ENCODE peak calls at places on chromosomes 16 and 17, in six cellular contexts. One of them, this sample, is unnamed.

GRCh38 chr17:83083368-83084201 is 4.2 kb downstream of the METRNL start:
- DNase-seq in neural progenitor cell: no peak
- DNase-seq in DND-41: no peak
- DNase-seq in K562: no peak
- DNase-seq in GM23248: peak; percentile 98
- DNase-seq in fibroblast of lung: peak; percentile 97
- DNase-seq in this sample: peak; percentile 30

GRCh38 chr17:72267601-72268000 is 146.8 kb downstream of the SOX9 start:
- DNase-seq in fibroblast of lung: no peak
- DNase-seq in neural progenitor cell: no peak
- DNase-seq in K562: no peak
- DNase-seq in DND-41: no peak
- DNase-seq in GM23248: no peak
- DNase-seq in this sample: no peak

GRCh38 chr16:88687254-88687576 is 908 bp upstream of the SNAI3 start:
- DNase-seq in DND-41: no peak
- DNase-seq in GM23248: no peak
- DNase-seq in K562: peak; percentile 57
- DNase-seq in fibroblast of lung: no peak
- DNase-seq in neural progenitor cell: no peak
- DNase-seq in this sample: no peak

GRCh38 chr16:19601083-19601976 is 45.8 kb downstream of the VPS35L start:
- DNase-seq in DND-41: peak; percentile 46
- DNase-seq in fibroblast of lung: peak; percentile 59
- DNase-seq in GM23248: peak; percentile 64
- DNase-seq in neural progenitor cell: peak; percentile 64
- DNase-seq in K562: peak; percentile 59
- DNase-seq in this sample: peak; percentile 44

GRCh38 chr17:31564883-31565297 is 173.4 kb downstream of the RAB11FIP4 start:
- DNase-seq in K562: no peak
- DNase-seq in DND-41: peak; percentile 44
- DNase-seq in neural progenitor cell: peak; percentile 26
- DNase-seq in fibroblast of lung: peak; percentile 75
- DNase-seq in GM23248: peak; percentile 20
- DNase-seq in this sample: no peak

GRCh38 chr17:48322060-48322459 is 108.0 kb downstream of the SKAP1 start:
- DNase-seq in fibroblast of lung: peak; percentile 53
- DNase-seq in K562: no peak
- DNase-seq in GM23248: peak; percentile 45
- DNase-seq in neural progenitor cell: no peak
- DNase-seq in DND-41: no peak
- DNase-seq in this sample: no peak

GRCh38 chr17:75505152-75505409 is 10.3 kb downstream of the CASKIN2 start:
- DNase-seq in fibroblast of lung: no peak
- DNase-seq in GM23248: no peak
- DNase-seq in neural progenitor cell: no peak
- DNase-seq in K562: no peak
- DNase-seq in DND-41: no peak
- DNase-seq in this sample: no peak

GRCh38 chr17:82400830-82401229 is 17.3 kb upstream of the HEXD start:
- DNase-seq in GM23248: no peak
- DNase-seq in K562: no peak
- DNase-seq in fibroblast of lung: no peak
- DNase-seq in neural progenitor cell: no peak
- DNase-seq in DND-41: peak; percentile 44
- DNase-seq in this sample: no peak

GRCh38 chr17:49903523-49903922 is 55.7 kb upstream of the TAC4 start:
- DNase-seq in K562: no peak
- DNase-seq in fibroblast of lung: no peak
- DNase-seq in GM23248: no peak
- DNase-seq in DND-41: no peak
- DNase-seq in neural progenitor cell: no peak
- DNase-seq in this sample: no peak

GRCh38 chr16:86343111-86343642 is 167.2 kb upstream of the FOXF1 start:
- DNase-seq in GM23248: peak; percentile 85
- DNase-seq in DND-41: no peak
- DNase-seq in neural progenitor cell: no peak
- DNase-seq in K562: no peak
- DNase-seq in fibroblast of lung: peak; percentile 94
- DNase-seq in this sample: no peak

GRCh38 chr16:66399930-66400329 is 27.2 kb upstream of the BEAN1 start:
- DNase-seq in neural progenitor cell: peak; percentile 34
- DNase-seq in K562: no peak
- DNase-seq in GM23248: peak; percentile 7
- DNase-seq in fibroblast of lung: no peak
- DNase-seq in DND-41: no peak
- DNase-seq in this sample: no peak

GRCh38 chr16:19113577-19114358 is at the start of gene ITPRIPL2:
- DNase-seq in K562: peak; percentile 66
- DNase-seq in DND-41: no peak
- DNase-seq in fibroblast of lung: peak; percentile 95
- DNase-seq in neural progenitor cell: peak; percentile 76
- DNase-seq in GM23248: peak; percentile 96
- DNase-seq in this sample: no peak

GRCh38 chr17:62336527-62336926 is 43.8 kb upstream of the EFCAB3 start:
- DNase-seq in neural progenitor cell: no peak
- DNase-seq in DND-41: no peak
- DNase-seq in fibroblast of lung: no peak
- DNase-seq in K562: no peak
- DNase-seq in GM23248: no peak
- DNase-seq in this sample: no peak

GRCh38 chr16:50808929-50809538 is 67.1 kb downstream of the CYLD start:
- DNase-seq in GM23248: no peak
- DNase-seq in K562: no peak
- DNase-seq in DND-41: no peak
- DNase-seq in neural progenitor cell: no peak
- DNase-seq in fibroblast of lung: no peak
- DNase-seq in this sample: no peak

GRCh38 chr17:10127819-10128375 is 70.5 kb downstream of the GAS7 start:
- DNase-seq in GM23248: peak; percentile 98
- DNase-seq in fibroblast of lung: peak; percentile 94
- DNase-seq in K562: no peak
- DNase-seq in neural progenitor cell: peak; percentile 73
- DNase-seq in DND-41: no peak
- DNase-seq in this sample: peak; percentile 46

GRCh38 chr16:85471469-85472431 is 141.4 kb upstream of the GSE1 start:
- DNase-seq in neural progenitor cell: no peak
- DNase-seq in fibroblast of lung: no peak
- DNase-seq in DND-41: no peak
- DNase-seq in GM23248: no peak
- DNase-seq in K562: peak; percentile 49
- DNase-seq in this sample: no peak

GRCh38 chr17:35981908-35982330 is 622 bp upstream of the CCL16 start:
- DNase-seq in neural progenitor cell: peak; percentile 27
- DNase-seq in K562: peak; percentile 14
- DNase-seq in DND-41: no peak
- DNase-seq in GM23248: no peak
- DNase-seq in fibroblast of lung: no peak
- DNase-seq in this sample: no peak

GRCh38 chr17:81550285-81550684 is 1.9 kb downstream of the FAAP100 start:
- DNase-seq in DND-41: no peak
- DNase-seq in neural progenitor cell: no peak
- DNase-seq in GM23248: no peak
- DNase-seq in fibroblast of lung: no peak
- DNase-seq in K562: no peak
- DNase-seq in this sample: no peak

GRCh38 chr17:4733073-4733531 is 1.9 kb downstream of the MED11 start:
- DNase-seq in K562: no peak
- DNase-seq in DND-41: no peak
- DNase-seq in GM23248: no peak
- DNase-seq in neural progenitor cell: no peak
- DNase-seq in fibroblast of lung: no peak
- DNase-seq in this sample: no peak

GRCh38 chr16:59192551-59193199 is 458.6 kb upstream of the GOT2 start:
- DNase-seq in fibroblast of lung: peak; percentile 34
- DNase-seq in DND-41: peak; percentile 36
- DNase-seq in neural progenitor cell: peak; percentile 63
- DNase-seq in K562: peak; percentile 19
- DNase-seq in GM23248: peak; percentile 1
- DNase-seq in this sample: peak; percentile 36

GRCh38 chr16:88799569-88800276 is 3.9 kb upstream of the CDT1 start:
- DNase-seq in GM23248: no peak
- DNase-seq in DND-41: peak; percentile 94
- DNase-seq in K562: peak; percentile 93
- DNase-seq in fibroblast of lung: peak; percentile 30
- DNase-seq in neural progenitor cell: no peak
- DNase-seq in this sample: no peak

GRCh38 chr17:520447-521167 is 168.0 kb upstream of the RPH3AL start:
- DNase-seq in DND-41: no peak
- DNase-seq in neural progenitor cell: no peak
- DNase-seq in K562: no peak
- DNase-seq in GM23248: no peak
- DNase-seq in fibroblast of lung: no peak
- DNase-seq in this sample: no peak

GRCh38 chr16:84795338-84796053 is 24.3 kb upstream of the CRISPLD2 start:
- DNase-seq in GM23248: peak; percentile 97
- DNase-seq in DND-41: no peak
- DNase-seq in neural progenitor cell: no peak
- DNase-seq in fibroblast of lung: peak; percentile 100
- DNase-seq in K562: no peak
- DNase-seq in this sample: no peak

GRCh38 chr16:58661199-58661830 is 23.3 kb downstream of the SLC38A7 start:
- DNase-seq in fibroblast of lung: peak; percentile 87
- DNase-seq in neural progenitor cell: peak; percentile 79
- DNase-seq in DND-41: no peak
- DNase-seq in GM23248: peak; percentile 95
- DNase-seq in K562: peak; percentile 84
- DNase-seq in this sample: peak; percentile 63

GRCh38 chr16:2038359-2039285 is 9.0 kb downstream of the NTHL1 start:
- DNase-seq in neural progenitor cell: no peak
- DNase-seq in GM23248: no peak
- DNase-seq in K562: no peak
- DNase-seq in DND-41: no peak
- DNase-seq in fibroblast of lung: peak; percentile 47
- DNase-seq in this sample: no peak
- H3K9ac ChIP-seq in neural progenitor cell: no peak overlapping the region
- H3K9ac ChIP-seq in GM23248: peak overlapping the region; percentile 59
- H3K9ac ChIP-seq in K562: no peak overlapping the region
- H3K9ac ChIP-seq in DND-41: no peak overlapping the region
- H3K9ac ChIP-seq in fibroblast of lung: peak overlapping the region; percentile 62
- H3K9ac ChIP-seq in this sample: peak overlapping the region; percentile 69

GRCh38 chr16:55480228-55480655 is 1.2 kb downstream of the MMP2 start:
- DNase-seq in K562: peak; percentile 11
- DNase-seq in GM23248: peak; percentile 98
- DNase-seq in fibroblast of lung: peak; percentile 95
- DNase-seq in neural progenitor cell: peak; percentile 73
- DNase-seq in DND-41: no peak
- DNase-seq in this sample: no peak
- H3K9ac ChIP-seq in K562: no peak overlapping the region
- H3K9ac ChIP-seq in GM23248: peak overlapping the region; percentile 99
- H3K9ac ChIP-seq in fibroblast of lung: peak overlapping the region; percentile 86
- H3K9ac ChIP-seq in neural progenitor cell: no peak overlapping the region
- H3K9ac ChIP-seq in DND-41: no peak overlapping the region
- H3K9ac ChIP-seq in this sample: peak overlapping the region; percentile 66

GRCh38 chr17:77594416-77595209 is 363.9 kb upstream of the TNRC6C start:
- DNase-seq in neural progenitor cell: no peak
- DNase-seq in K562: no peak
- DNase-seq in DND-41: peak; percentile 45
- DNase-seq in GM23248: no peak
- DNase-seq in fibroblast of lung: no peak
- DNase-seq in this sample: no peak

GRCh38 chr17:77599699-77600098 is 358.8 kb upstream of the TNRC6C start:
- DNase-seq in DND-41: no peak
- DNase-seq in neural progenitor cell: no peak
- DNase-seq in K562: no peak
- DNase-seq in GM23248: no peak
- DNase-seq in fibroblast of lung: no peak
- DNase-seq in this sample: no peak

GRCh38 chr17:77597421-77598240 is 360.9 kb upstream of the TNRC6C start:
- DNase-seq in fibroblast of lung: no peak
- DNase-seq in GM23248: no peak
- DNase-seq in K562: no peak
- DNase-seq in neural progenitor cell: no peak
- DNase-seq in DND-41: no peak
- DNase-seq in this sample: no peak

GRCh38 chr17:77598241-77598620 is 360.3 kb upstream of the TNRC6C start:
- DNase-seq in DND-41: no peak
- DNase-seq in fibroblast of lung: no peak
- DNase-seq in neural progenitor cell: no peak
- DNase-seq in GM23248: no peak
- DNase-seq in K562: no peak
- DNase-seq in this sample: no peak

DNA sequence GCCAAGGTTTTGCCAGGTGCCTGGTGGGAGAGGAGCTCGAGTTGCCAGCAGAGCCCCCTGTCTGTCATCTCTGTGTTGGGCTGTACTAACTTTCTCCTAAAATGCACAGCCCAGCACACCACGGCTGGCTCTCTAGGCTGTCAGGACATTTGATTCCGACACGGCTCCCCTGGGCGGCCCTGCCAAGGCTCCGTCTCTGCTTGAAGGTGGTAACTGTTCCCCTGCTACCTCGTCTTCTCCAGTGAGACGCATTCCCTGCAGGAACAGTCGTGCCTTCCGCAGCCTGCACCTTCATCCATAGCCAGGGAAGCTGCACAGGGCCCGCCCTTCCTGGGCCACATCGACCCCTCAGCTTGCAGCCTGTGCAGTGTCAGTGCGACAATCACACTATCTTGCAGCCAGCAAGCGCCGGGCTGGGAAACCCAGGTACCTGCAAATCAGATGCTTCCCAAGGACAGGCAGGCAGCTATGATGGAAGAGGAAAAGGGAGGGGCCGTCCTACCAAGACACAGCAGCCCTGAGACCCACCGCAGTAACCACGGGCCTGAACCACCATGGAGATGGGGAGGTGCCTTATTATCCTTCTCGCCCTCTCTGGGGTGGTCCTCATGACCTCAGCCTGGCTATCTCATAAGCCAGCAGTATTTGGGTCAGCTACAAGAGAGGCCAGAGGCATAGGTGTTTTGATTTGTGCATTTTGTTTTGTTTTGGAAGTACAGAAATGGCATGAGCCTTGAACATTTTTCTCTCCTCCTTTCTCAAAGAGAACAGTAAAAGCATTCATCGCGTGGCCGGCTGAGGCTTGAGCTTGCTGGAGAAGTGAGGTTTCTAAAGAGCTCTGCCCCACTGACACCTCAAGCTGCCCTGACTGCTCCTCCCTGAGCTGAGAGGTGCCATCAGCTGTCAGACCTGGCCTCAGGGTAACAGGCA is 361.7 kb upstream of the TNRC6C start:
- DNase-seq in DND-41: no peak
- DNase-seq in K562: no peak
- DNase-seq in fibroblast of lung: no peak
- DNase-seq in GM23248: no peak
- DNase-seq in neural progenitor cell: no peak
- DNase-seq in this sample: no peak
- H3K9ac ChIP-seq in DND-41: no peak overlapping the region
- H3K9ac ChIP-seq in K562: no peak overlapping the region
- H3K9ac ChIP-seq in fibroblast of lung: no peak overlapping the region
- H3K9ac ChIP-seq in GM23248: no peak overlapping the region
- H3K9ac ChIP-seq in neural progenitor cell: no peak overlapping the region
- H3K9ac ChIP-seq in this sample: no peak overlapping the region

DNA sequence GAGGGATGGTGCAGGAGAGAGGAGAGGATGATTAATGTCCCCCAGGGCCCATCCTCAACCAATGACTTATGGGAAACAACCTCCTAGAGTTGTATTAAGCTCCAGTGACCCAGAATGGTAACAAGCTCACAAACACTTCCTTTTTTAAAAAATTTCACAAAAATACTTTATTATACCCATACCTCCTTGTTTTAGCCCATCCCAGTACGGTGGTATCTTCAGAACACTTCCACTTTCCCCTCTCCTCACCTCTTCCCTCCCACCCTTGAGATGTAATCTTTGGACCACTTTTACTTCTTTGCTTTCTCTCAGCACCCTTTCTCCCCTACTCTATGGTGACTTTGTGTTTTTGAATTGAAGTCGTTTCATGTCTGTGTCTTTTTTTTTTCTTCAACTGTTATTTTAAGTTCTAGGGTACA is 124.3 kb downstream of the PRKCB start:
- DNase-seq in DND-41: no peak
- DNase-seq in K562: no peak
- DNase-seq in neural progenitor cell: no peak
- DNase-seq in fibroblast of lung: no peak
- DNase-seq in GM23248: no peak
- DNase-seq in this sample: no peak
- H3K9ac ChIP-seq in DND-41: no peak overlapping the region
- H3K9ac ChIP-seq in K562: no peak overlapping the region
- H3K9ac ChIP-seq in neural progenitor cell: no peak overlapping the region
- H3K9ac ChIP-seq in fibroblast of lung: no peak overlapping the region
- H3K9ac ChIP-seq in GM23248: no peak overlapping the region
- H3K9ac ChIP-seq in this sample: no peak overlapping the region